ENCODE peak calls at places on chromosomes 3 and 15, in four cellular contexts. R is A549, N is neuronal stem cell, P is testis. Q is an unnamed sample.
A peak's percentile ranks its signal among the peaks of the same experiment; 100 is the strongest.

GRCh38 chr3:31922962-31923361 is 58.1 kb downstream of the OSBPL10 start:
- DNase-seq in R (peak; percentile 20), N (no peak), P (no peak), Q (no peak)

GRCh38 chr15:33322091-33322490 is 11.3 kb downstream of the RYR3 start:
- DNase-seq in R (no peak), N (no peak), P (no peak), Q (no peak)

GRCh38 chr3:17300441-17300840 is 415.7 kb downstream of the PLCL2 start:
- DNase-seq in R (no peak), N (no peak), P (no peak), Q (no peak)

GRCh38 chr15:55909036-55909811 is 84.2 kb downstream of the NEDD4 start:
- DNase-seq in R (peak; percentile 66), N (no peak), P (no peak), Q (peak; percentile 92)

GRCh38 chr15:101009176-101009575 is 90.0 kb downstream of the LRRK1 start:
- DNase-seq in R (no peak), N (no peak), P (peak; percentile 8), Q (no peak)

GRCh38 chr15:59892995-59893394 is 111.1 kb upstream of the FOXB1 start:
- DNase-seq in R (no peak), N (peak; percentile 51), P (no peak), Q (peak; percentile 18)

GRCh38 chr15:100902436-100903190 is 16.5 kb upstream of the LRRK1 start:
- DNase-seq in R (no peak), N (no peak), P (peak; percentile 83), Q (peak; percentile 77)

GRCh38 chr3:99683465-99683864 is 45.1 kb downstream of the COL8A1 start:
- DNase-seq in R (no peak), N (no peak), P (no peak), Q (no peak)

GRCh38 chr3:155335955-155336354 is 42.5 kb upstream of the STRIT1 start:
- DNase-seq in R (no peak), N (no peak), P (no peak), Q (no peak)

GRCh38 chr15:28101983-28102441 is 2.9 kb upstream of the OCA2 start:
- DNase-seq in R (no peak), N (no peak), P (no peak), Q (no peak)

GRCh38 chr3:52402101-52402521 is 42.8 kb downstream of the SEMA3G start:
- DNase-seq in R (no peak), N (no peak), P (no peak), Q (no peak)

GRCh38 chr3:116614795-116615362 is 94.7 kb upstream of the TUSC7 start:
- DNase-seq in R (no peak), N (no peak), P (no peak), Q (no peak)

GRCh38 chr3:141367038-141367730 is 1.1 kb upstream of the ZBTB38 start:
- DNase-seq in R (peak; percentile 85), N (no peak), P (no peak), Q (peak; percentile 99)

GRCh38 chr3:11212301-11212613 is 58.0 kb downstream of the HRH1 start:
- DNase-seq in R (no peak), N (no peak), P (no peak), Q (no peak)

GRCh38 chr15:58631319-58631718 is 118.2 kb downstream of the ADAM10 start:
- DNase-seq in R (no peak), N (no peak), P (no peak), Q (no peak)

GRCh38 chr3:121855555-121855954 is 20.5 kb downstream of the EAF2 start:
- DNase-seq in R (peak; percentile 34), N (no peak), P (no peak), Q (peak; percentile 54)

GRCh38 chr15:71295242-71296031 is 180.2 kb downstream of the THSD4 start:
- DNase-seq in R (peak; percentile 99), N (no peak), P (no peak), Q (peak; percentile 100)

GRCh38 chr15:32641517-32642059 is at the start of gene SCG5:
- DNase-seq in R (no peak), N (peak; percentile 48), P (no peak), Q (no peak)

GRCh38 chr15:70584838-70585706 is 178.3 kb downstream of the UACA start:
- DNase-seq in R (peak; percentile 52), N (peak; percentile 63), P (peak; percentile 33), Q (peak; percentile 46)

GRCh38 chr3:82938821-82939328 is 1177.4 kb upstream of the GBE1 start:
- DNase-seq in R (no peak), N (no peak), P (no peak), Q (no peak)

GRCh38 chr3:55487376-55488241 is 503 bp upstream of the WNT5A start:
- DNase-seq in R (peak; percentile 52), N (peak; percentile 41), P (peak; percentile 65), Q (peak; percentile 57)

GRCh38 chr3:56787258-56787777 is 14.4 kb downstream of the ARHGEF3 start:
- DNase-seq in R (no peak), N (no peak), P (no peak), Q (no peak)

GRCh38 chr3:177603137-177603603 is 405.9 kb upstream of the TBL1XR1 start:
- DNase-seq in R (no peak), N (no peak), P (no peak), Q (no peak)

GRCh38 chr15:66923438-66923881 is 141.9 kb upstream of the SMAD3 start:
- DNase-seq in R (peak; percentile 64), N (peak; percentile 31), P (peak; percentile 36), Q (no peak)

GRCh38 chr15:76996526-76997401 is 1.8 kb downstream of the PSTPIP1 start:
- DNase-seq in R (no peak), N (no peak), P (peak; percentile 32), Q (peak; percentile 33)

GRCh38 chr15:77168616-77169015 is 97.7 kb upstream of the TSPAN3 start:
- DNase-seq in R (no peak), N (no peak), P (no peak), Q (peak; percentile 26)

GRCh38 chr15:90036806-90037509 is 35.8 kb downstream of the ZNF710 start:
- DNase-seq in R (no peak), N (no peak), P (no peak), Q (no peak)

GRCh38 chr15:60379466-60380274 is 18.1 kb downstream of the ANXA2 start:
- DNase-seq in R (peak; percentile 95), N (no peak), P (no peak), Q (peak; percentile 86)

GRCh38 chr15:38028869-38029268 is 94.4 kb downstream of the TMCO5A start:
- DNase-seq in R (no peak), N (no peak), P (no peak), Q (no peak)

GRCh38 chr3:171415070-171415469 is 45.1 kb downstream of the TNIK start:
- DNase-seq in R (no peak), N (no peak), P (no peak), Q (peak; percentile 90)

GRCh38 chr3:156024904-156025303 is 95.5 kb upstream of the KCNAB1 start:
- DNase-seq in R (peak; percentile 9), N (no peak), P (no peak), Q (peak; percentile 56)

GRCh38 chr3:106004841-106005240 is 136.0 kb upstream of the CBLB start:
- DNase-seq in R (no peak), N (no peak), P (no peak), Q (no peak)
- H3K27ac ChIP-seq in R (no peak overlapping the region), N (no peak overlapping the region), P (peak overlapping the region; percentile 38), Q (peak overlapping the region; percentile 16)

GRCh38 chr3:119644481-119644880 is 15.9 kb downstream of the POPDC2 start:
- DNase-seq in R (no peak), N (no peak), P (no peak), Q (no peak)
- H3K4me1 ChIP-seq in R (peaks cover 22% of the 10 kb centered on the region), N (peaks cover 2% of the 10 kb centered on the region), P (peaks cover 9% of the 10 kb centered on the region), Q (peaks cover 9% of the 10 kb centered on the region)

DNA sequence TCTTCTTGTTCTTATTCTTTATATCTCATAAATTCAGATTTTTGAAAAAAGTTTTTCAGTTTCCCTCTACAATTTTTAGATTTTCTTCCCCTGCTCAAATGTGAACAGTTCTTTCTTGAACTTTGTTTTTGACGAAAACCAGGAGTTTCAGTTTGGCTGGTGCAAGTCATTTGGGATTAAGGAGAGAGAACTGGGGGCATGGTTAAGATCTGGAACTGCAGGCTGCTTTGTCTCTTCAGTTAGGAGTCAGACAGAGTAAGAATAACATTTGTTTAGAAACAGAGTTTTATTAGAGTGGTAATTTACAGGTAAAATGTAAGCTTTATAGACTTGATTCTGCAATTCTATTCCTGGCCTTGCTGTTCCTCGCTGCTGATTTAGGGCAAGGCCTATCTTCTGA is 310.5 kb upstream of the C2CD4B start:
- DNase-seq in R (no peak), N (no peak), P (no peak), Q (no peak)
- H3K27ac ChIP-seq in R (no peak overlapping the region), N (no peak overlapping the region), P (no peak overlapping the region), Q (no peak overlapping the region)

GRCh38 chr15:99115300-99116215 is 10.7 kb downstream of the SYNM start:
- DNase-seq in R (no peak), N (no peak), P (no peak), Q (no peak)

GRCh38 chr15:99117111-99117510 is 12.2 kb downstream of the SYNM start:
- DNase-seq in R (no peak), N (no peak), P (no peak), Q (no peak)

GRCh38 chr15:99113547-99114271 is 8.8 kb downstream of the SYNM start:
- DNase-seq in R (no peak), N (no peak), P (no peak), Q (no peak)

GRCh38 chr15:99117563-99118257 is 12.8 kb downstream of the SYNM start:
- DNase-seq in R (no peak), N (no peak), P (no peak), Q (no peak)

GRCh38 chr15:99114511-99115299 is 9.8 kb downstream of the SYNM start:
- DNase-seq in R (no peak), N (no peak), P (no peak), Q (no peak)
- H3K4me1 ChIP-seq in R (no peaks in the 10 kb centered on the region), N (no peaks in the 10 kb centered on the region), P (no peaks in the 10 kb centered on the region), Q (no peaks in the 10 kb centered on the region)

GRCh38 chr15:69118089-69118488 is 42.3 kb upstream of the GLCE start:
- DNase-seq in R (no peak), N (no peak), P (no peak), Q (no peak)
- H3K27ac ChIP-seq in R (no peak overlapping the region), N (no peak overlapping the region), P (no peak overlapping the region), Q (no peak overlapping the region)